ENCODE peak calls at places on chromosomes 7 and 10, in four cellular contexts. One of them, this sample, is unnamed.

GRCh38 chr10:110574420-110574819 is 6.9 kb downstream of the SMC3 start:
- DNase-seq in NT2/D1: no peak
- DNase-seq in GM12878: no peak
- DNase-seq in H1: no peak
- DNase-seq in this sample: no peak

GRCh38 chr7:11373546-11374142 is 400.0 kb downstream of the PHF14 start:
- DNase-seq in NT2/D1: no peak
- DNase-seq in GM12878: no peak
- DNase-seq in H1: no peak
- DNase-seq in this sample: no peak

GRCh38 chr10:30554443-30554831 is 75.1 kb downstream of the LYZL2 start:
- DNase-seq in NT2/D1: no peak
- DNase-seq in GM12878: no peak
- DNase-seq in H1: no peak
- DNase-seq in this sample: no peak

GRCh38 chr7:74312418-74313021 is 23.3 kb downstream of the CLIP2 start:
- DNase-seq in NT2/D1: no peak
- DNase-seq in GM12878: no peak
- DNase-seq in H1: no peak
- DNase-seq in this sample: no peak

GRCh38 chr7:75565129-75565528 is 73.0 kb downstream of the SPDYE5 start:
- DNase-seq in NT2/D1: no peak
- DNase-seq in GM12878: no peak
- DNase-seq in H1: no peak
- DNase-seq in this sample: no peak

GRCh38 chr7:155928583-155929145 is 116.4 kb upstream of the SHH start:
- DNase-seq in NT2/D1: no peak
- DNase-seq in GM12878: no peak
- DNase-seq in H1: no peak
- DNase-seq in this sample: no peak

GRCh38 chr10:88101666-88102065 is 238.2 kb downstream of the PTEN start:
- DNase-seq in NT2/D1: no peak
- DNase-seq in GM12878: no peak
- DNase-seq in H1: no peak
- DNase-seq in this sample: no peak

GRCh38 chr10:50402466-50402865 is 151.2 kb upstream of the ASAH2 start:
- DNase-seq in NT2/D1: no peak
- DNase-seq in GM12878: no peak
- DNase-seq in H1: no peak
- DNase-seq in this sample: no peak

GRCh38 chr7:70338061-70338460 is 739.8 kb downstream of the AUTS2 start:
- DNase-seq in NT2/D1: no peak
- DNase-seq in GM12878: no peak
- DNase-seq in H1: no peak
- DNase-seq in this sample: no peak

GRCh38 chr10:116211682-116212081 is 61.3 kb downstream of the GFRA1 start:
- DNase-seq in NT2/D1: no peak
- DNase-seq in GM12878: no peak
- DNase-seq in H1: no peak
- DNase-seq in this sample: no peak

GRCh38 chr10:60384708-60385398 is 4.8 kb downstream of the ANK3 start:
- DNase-seq in NT2/D1: no peak
- DNase-seq in GM12878: no peak
- DNase-seq in H1: no peak
- DNase-seq in this sample: no peak

GRCh38 chr10:1549591-1550290 is 187.6 kb downstream of the ADARB2 start:
- DNase-seq in NT2/D1: no peak
- DNase-seq in GM12878: no peak
- DNase-seq in H1: no peak
- DNase-seq in this sample: no peak

GRCh38 chr7:24882989-24883631 is 96.9 kb downstream of the OSBPL3 start:
- DNase-seq in NT2/D1: no peak
- DNase-seq in GM12878: no peak
- DNase-seq in H1: no peak
- DNase-seq in this sample: no peak

GRCh38 chr10:75402486-75403143 is 1.1 kb upstream of the ZNF503 start:
- DNase-seq in NT2/D1: no peak
- DNase-seq in GM12878: no peak
- DNase-seq in H1: no peak
- DNase-seq in this sample: no peak

GRCh38 chr10:110794808-110795207 is 76.9 kb upstream of the PDCD4 start:
- DNase-seq in NT2/D1: no peak
- DNase-seq in GM12878: no peak
- DNase-seq in H1: no peak
- DNase-seq in this sample: no peak

GRCh38 chr7:142440219-142441073 is 182.6 kb upstream of the PRSS58 start:
- DNase-seq in NT2/D1: peak; percentile 20
- DNase-seq in GM12878: no peak
- DNase-seq in H1: no peak
- DNase-seq in this sample: no peak

GRCh38 chr7:17184805-17185689 is 113.4 kb upstream of the AHR start:
- DNase-seq in NT2/D1: no peak
- DNase-seq in GM12878: no peak
- DNase-seq in H1: no peak
- DNase-seq in this sample: no peak

GRCh38 chr10:35203744-35204143 is 77.1 kb downstream of the CREM start:
- DNase-seq in NT2/D1: no peak
- DNase-seq in GM12878: no peak
- DNase-seq in H1: no peak
- DNase-seq in this sample: no peak

GRCh38 chr10:104873161-104873560 is 232.1 kb downstream of the SORCS3 start:
- DNase-seq in NT2/D1: no peak
- DNase-seq in GM12878: no peak
- DNase-seq in H1: no peak
- DNase-seq in this sample: no peak

GRCh38 chr7:83457022-83457892 is 191.7 kb downstream of the SEMA3E start:
- DNase-seq in NT2/D1: no peak
- DNase-seq in GM12878: no peak
- DNase-seq in H1: no peak
- DNase-seq in this sample: no peak

GRCh38 chr10:123537188-123537961 is 128.8 kb upstream of the GPR26 start:
- DNase-seq in NT2/D1: no peak
- DNase-seq in GM12878: no peak
- DNase-seq in H1: peak; percentile 17
- DNase-seq in this sample: no peak

GRCh38 chr7:136938476-136938875 is 70.0 kb downstream of the CHRM2 start:
- DNase-seq in NT2/D1: no peak
- DNase-seq in GM12878: no peak
- DNase-seq in H1: no peak
- DNase-seq in this sample: no peak

GRCh38 chr10:48517911-48518321 is 87.0 kb downstream of the ARHGAP22 start:
- DNase-seq in NT2/D1: no peak
- DNase-seq in GM12878: no peak
- DNase-seq in H1: peak; percentile 34
- DNase-seq in this sample: no peak

GRCh38 chr10:71735709-71736569 is 16.4 kb upstream of the C10orf105 start:
- DNase-seq in NT2/D1: no peak
- DNase-seq in GM12878: no peak
- DNase-seq in H1: no peak
- DNase-seq in this sample: no peak

GRCh38 chr7:4712371-4713182 is 30.5 kb downstream of the FOXK1 start:
- DNase-seq in NT2/D1: no peak
- DNase-seq in GM12878: no peak
- DNase-seq in H1: no peak
- DNase-seq in this sample: no peak

GRCh38 chr7:20435305-20435704 is 104.6 kb downstream of the ITGB8 start:
- DNase-seq in NT2/D1: no peak
- DNase-seq in GM12878: no peak
- DNase-seq in H1: no peak
- DNase-seq in this sample: no peak

GRCh38 chr7:20301311-20301939 is 29.3 kb upstream of the ITGB8 start:
- DNase-seq in NT2/D1: no peak
- DNase-seq in GM12878: no peak
- DNase-seq in H1: no peak
- DNase-seq in this sample: no peak

GRCh38 chr7:81367335-81367801 is 402.5 kb downstream of the HGF start:
- DNase-seq in NT2/D1: no peak
- DNase-seq in GM12878: no peak
- DNase-seq in H1: no peak
- DNase-seq in this sample: no peak

GRCh38 chr7:87140271-87140748 is 11.9 kb upstream of the DMTF1 start:
- DNase-seq in NT2/D1: no peak
- DNase-seq in GM12878: no peak
- DNase-seq in H1: no peak
- DNase-seq in this sample: no peak

GRCh38 chr10:60140681-60141632 is 234.6 kb upstream of the CCDC6 start:
- DNase-seq in NT2/D1: peak; percentile 65
- DNase-seq in GM12878: no peak
- DNase-seq in H1: peak; percentile 60
- DNase-seq in this sample: peak; percentile 69

GRCh38 chr7:102425639-102426267 is 7.6 kb upstream of the ORAI2 start:
- DNase-seq in NT2/D1: no peak
- DNase-seq in GM12878: peak; percentile 84
- DNase-seq in H1: no peak
- DNase-seq in this sample: no peak

GRCh38 chr10:93542358-93542791 is 24.1 kb upstream of the FFAR4 start:
- DNase-seq in NT2/D1: no peak
- DNase-seq in GM12878: no peak
- DNase-seq in H1: no peak
- DNase-seq in this sample: no peak

GRCh38 chr10:93547522-93547921 is 18.9 kb upstream of the FFAR4 start:
- DNase-seq in NT2/D1: no peak
- DNase-seq in GM12878: no peak
- DNase-seq in H1: no peak
- DNase-seq in this sample: no peak

GRCh38 chr10:93541402-93542357 is 24.8 kb upstream of the FFAR4 start:
- DNase-seq in NT2/D1: peak; percentile 23
- DNase-seq in GM12878: no peak
- DNase-seq in H1: peak; percentile 83
- DNase-seq in this sample: peak; percentile 80
- TF ChIP-seq SUZ12 in NT2/D1: no peak
- TF ChIP-seq SUZ12 in GM12878: no peak
- TF ChIP-seq SUZ12 in H1: no peak
- TF ChIP-seq SUZ12 in this sample: no peak

DNA sequence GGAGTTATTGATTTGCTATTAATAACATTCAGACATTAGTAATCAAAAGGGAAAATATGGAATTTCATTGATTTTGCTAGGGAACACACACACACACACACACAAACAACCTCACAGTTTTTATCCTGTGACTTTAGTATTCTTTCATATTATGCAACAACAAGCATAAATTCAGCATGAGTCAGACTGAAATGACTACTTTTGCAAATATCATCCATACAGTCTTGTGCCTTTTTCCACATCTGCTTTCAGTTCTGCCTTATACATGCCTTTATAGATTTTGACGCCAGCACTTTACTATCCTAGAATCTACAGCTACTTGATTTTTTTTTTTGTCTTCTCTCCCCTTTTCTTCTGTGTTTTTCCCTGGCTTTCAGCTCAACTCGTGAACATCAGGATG is 975.8 kb upstream of the LRRTM3 start:
- DNase-seq in NT2/D1: no peak
- DNase-seq in GM12878: no peak
- DNase-seq in H1: no peak
- DNase-seq in this sample: no peak
- TF ChIP-seq SUZ12 in NT2/D1: no peak
- TF ChIP-seq SUZ12 in GM12878: no peak
- TF ChIP-seq SUZ12 in H1: no peak
- TF ChIP-seq SUZ12 in this sample: no peak

GRCh38 chr7:139330333-139331030 is 10.7 kb upstream of the FMC1 start:
- DNase-seq in NT2/D1: no peak
- DNase-seq in GM12878: no peak
- DNase-seq in H1: no peak
- DNase-seq in this sample: no peak
- TF ChIP-seq SUZ12 in NT2/D1: no peak
- TF ChIP-seq SUZ12 in GM12878: no peak
- TF ChIP-seq SUZ12 in H1: no peak
- TF ChIP-seq SUZ12 in this sample: no peak

GRCh38 chr7:29564455-29565185 is 985 bp downstream of the PRR15 start:
- DNase-seq in NT2/D1: no peak
- DNase-seq in GM12878: no peak
- DNase-seq in H1: peak; percentile 70
- DNase-seq in this sample: peak; percentile 63
- TF ChIP-seq SUZ12 in NT2/D1: no peak
- TF ChIP-seq SUZ12 in GM12878: no peak
- TF ChIP-seq SUZ12 in H1: peak; percentile 43
- TF ChIP-seq SUZ12 in this sample: no peak

GRCh38 chr7:151940048-151940845 is 16.0 kb upstream of the GALNTL5 start:
- DNase-seq in NT2/D1: no peak
- DNase-seq in GM12878: no peak
- DNase-seq in H1: no peak
- DNase-seq in this sample: no peak
- TF ChIP-seq SUZ12 in NT2/D1: no peak
- TF ChIP-seq SUZ12 in GM12878: no peak
- TF ChIP-seq SUZ12 in H1: no peak
- TF ChIP-seq SUZ12 in this sample: no peak

GRCh38 chr7:44849277-44850210 is 1.7 kb upstream of the H2AZ2 start:
- DNase-seq in NT2/D1: no peak
- DNase-seq in GM12878: no peak
- DNase-seq in H1: no peak
- DNase-seq in this sample: no peak

GRCh38 chr7:44845476-44845875 is 2.4 kb downstream of the H2AZ2 start:
- DNase-seq in NT2/D1: no peak
- DNase-seq in GM12878: no peak
- DNase-seq in H1: no peak
- DNase-seq in this sample: no peak

GRCh38 chr7:44847920-44848634 is at the start of gene H2AZ2:
- DNase-seq in NT2/D1: peak; percentile 100
- DNase-seq in GM12878: peak; percentile 99
- DNase-seq in H1: peak; percentile 99
- DNase-seq in this sample: peak; percentile 97

GRCh38 chr7:44847509-44847919 is 373 bp downstream of the H2AZ2 start:
- DNase-seq in NT2/D1: peak; percentile 88
- DNase-seq in GM12878: peak; percentile 51
- DNase-seq in H1: no peak
- DNase-seq in this sample: peak; percentile 84

DNA sequence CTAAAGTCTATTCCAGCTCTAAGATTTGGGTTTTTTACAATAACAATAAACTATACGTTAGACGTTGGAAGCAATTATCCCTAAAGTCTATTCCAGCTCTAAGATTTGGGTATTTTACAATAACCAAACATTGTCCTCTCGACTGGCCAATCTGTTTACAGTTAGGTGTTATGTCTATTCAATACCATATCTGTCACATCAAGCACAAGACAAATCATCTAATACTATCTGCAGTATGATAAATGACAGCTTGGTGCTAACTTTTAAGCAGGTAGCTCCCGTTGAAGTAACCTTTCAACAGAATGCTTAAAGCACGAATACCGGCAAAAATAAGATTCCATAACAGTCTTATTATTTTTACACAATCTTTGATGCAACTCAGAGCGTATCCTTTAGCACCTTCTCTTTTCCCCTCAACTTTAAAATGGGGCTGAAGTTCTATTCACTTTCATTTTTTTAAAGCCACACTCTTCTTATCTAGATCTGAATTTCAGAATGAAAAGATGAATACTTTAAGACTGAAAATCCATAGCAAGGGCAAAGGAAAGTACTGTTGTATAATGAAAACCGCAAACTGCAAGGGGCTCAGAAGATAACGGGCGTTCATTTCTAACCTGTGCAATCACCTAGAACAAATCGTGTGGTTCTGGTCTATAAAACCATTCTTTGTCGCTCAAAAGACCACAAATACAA is 925 bp downstream of the H2AZ2 start:
- DNase-seq in NT2/D1: no peak
- DNase-seq in GM12878: no peak
- DNase-seq in H1: no peak
- DNase-seq in this sample: no peak
- TF ChIP-seq SUZ12 in NT2/D1: no peak
- TF ChIP-seq SUZ12 in GM12878: no peak
- TF ChIP-seq SUZ12 in H1: no peak
- TF ChIP-seq SUZ12 in this sample: no peak